ENCODE peak calls at places on chromosomes 11 and 22, in nine cellular contexts. V is CD4-positive, alpha-beta T cell; B is right lobe of liver; U is Caco-2; K is psoas muscle; H is neural crest cell; A is A549; L is GM20000; P is progenitor cell of endocrine pancreas. D is an unnamed sample.

GRCh38 chr11:70541176-70541575 is 142.8 kb downstream of the CTTN start:
- DNase-seq in V (no peak), B (no peak), U (no peak), K (no peak), H (no peak), A (no peak), L (no peak), P (no peak), D (no peak)

GRCh38 chr11:121497176-121497995 is 44.6 kb upstream of the SORL1-AS1 start:
- DNase-seq in V (no peak), B (no peak), U (no peak), K (no peak), H (no peak), A (no peak), L (no peak), P (no peak), D (no peak)

GRCh38 chr11:1964955-1965354 is 17.8 kb downstream of the MRPL23 start:
- DNase-seq in V (no peak), B (no peak), U (no peak), K (peak), H (no peak), A (no peak), L (no peak), P (no peak), D (no peak)

GRCh38 chr11:76269661-76270322 is 63.5 kb upstream of the WNT11 start:
- DNase-seq in V (no peak), B (no peak), U (no peak), K (peak), H (no peak), A (no peak), L (no peak), P (no peak), D (no peak)

GRCh38 chr11:48272551-48273080 is 9.0 kb downstream of the OR4X1 start:
- DNase-seq in V (no peak), B (no peak), U (no peak), K (no peak), H (no peak), A (no peak), L (no peak), P (no peak), D (no peak)

GRCh38 chr22:28023036-28023435 is 104.0 kb upstream of the PITPNB start:
- DNase-seq in V (no peak), B (no peak), U (no peak), K (no peak), H (no peak), A (no peak), L (no peak), P (no peak), D (no peak)

GRCh38 chr11:109112748-109113378 is 309.1 kb upstream of the C11orf87 start:
- DNase-seq in V (no peak), B (no peak), U (no peak), K (no peak), H (no peak), A (no peak), L (no peak), P (no peak), D (no peak)

GRCh38 chr11:94885133-94885532 is 88.2 kb downstream of the CWC15 start:
- DNase-seq in V (no peak), B (no peak), U (no peak), K (no peak), H (no peak), A (no peak), L (no peak), P (no peak), D (no peak)

GRCh38 chr22:47197735-47198500 is 435.5 kb downstream of the TBC1D22A start:
- DNase-seq in V (no peak), B (no peak), U (no peak), K (peak), H (no peak), A (no peak), L (no peak), P (no peak), D (no peak)

DNA sequence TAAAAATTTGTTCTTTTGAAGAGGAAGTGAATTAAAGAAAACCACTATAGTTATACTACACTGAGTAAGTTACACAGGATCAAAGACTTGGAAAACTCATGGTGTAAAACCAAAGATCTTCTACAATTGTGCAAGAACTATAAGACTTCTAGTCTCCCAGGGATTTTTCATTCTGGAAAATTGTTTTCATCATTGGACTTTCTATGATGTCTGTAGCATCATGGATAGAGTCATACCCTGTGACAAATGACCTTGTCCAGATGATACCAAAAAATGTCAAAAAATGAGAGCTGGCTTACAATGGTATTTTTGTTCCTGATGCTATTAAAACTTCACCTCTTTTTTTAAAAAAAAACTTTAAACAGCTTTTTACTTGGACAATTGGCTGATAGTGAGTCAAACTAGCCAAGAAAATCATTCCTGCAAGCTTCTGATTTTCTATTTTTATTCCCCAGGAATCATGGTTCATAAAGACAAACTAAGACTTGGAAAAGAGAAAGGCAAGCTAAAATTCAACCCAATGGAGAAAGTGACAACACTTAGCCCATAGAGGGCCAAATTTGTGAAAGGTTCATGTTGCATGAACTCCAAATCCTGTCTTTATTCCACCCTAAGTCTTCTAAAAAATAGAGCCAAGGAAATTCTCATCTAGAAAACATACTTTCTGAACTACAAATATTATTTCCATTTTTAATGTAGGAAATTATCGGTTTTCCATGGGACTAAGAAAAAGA is 30.7 kb downstream of the ME3 start:
- DNase-seq in V (no peak), B (no peak), U (no peak), K (no peak), H (no peak), A (no peak), L (no peak), P (no peak), D (no peak)
- TF ChIP-seq CTCF in V (no peak), B (no peak), U (no peak), K (no peak), H (no peak), A (no peak), L (no peak), P (no peak), D (no peak)

GRCh38 chr11:117098269-117099231 is at the start of gene SIK3:
- DNase-seq in V (peak), B (peak), U (peak), K (peak), H (peak), A (peak), L (peak), P (peak), D (peak)
- TF ChIP-seq CTCF in V (peak), B (peak), U (peak), K (peak), H (peak), A (no peak), L (peak), P (peak), D (no peak)

GRCh38 chr22:23892130-23892529 is 2.1 kb upstream of the MIF start:
- DNase-seq in V (no peak), B (no peak), U (no peak), K (no peak), H (no peak), A (no peak), L (no peak), P (no peak), D (no peak)

GRCh38 chr22:23892626-23893445 is 1.3 kb upstream of the MIF start:
- DNase-seq in V (no peak), B (peak), U (no peak), K (no peak), H (no peak), A (no peak), L (no peak), P (no peak), D (no peak)

GRCh38 chr22:23889620-23890019 is 4.6 kb upstream of the MIF start:
- DNase-seq in V (no peak), B (no peak), U (no peak), K (no peak), H (no peak), A (no peak), L (no peak), P (no peak), D (no peak)

GRCh38 chr22:23891726-23892125 is 2.5 kb upstream of the MIF start:
- DNase-seq in V (no peak), B (no peak), U (no peak), K (no peak), H (no peak), A (no peak), L (no peak), P (no peak), D (no peak)

DNA sequence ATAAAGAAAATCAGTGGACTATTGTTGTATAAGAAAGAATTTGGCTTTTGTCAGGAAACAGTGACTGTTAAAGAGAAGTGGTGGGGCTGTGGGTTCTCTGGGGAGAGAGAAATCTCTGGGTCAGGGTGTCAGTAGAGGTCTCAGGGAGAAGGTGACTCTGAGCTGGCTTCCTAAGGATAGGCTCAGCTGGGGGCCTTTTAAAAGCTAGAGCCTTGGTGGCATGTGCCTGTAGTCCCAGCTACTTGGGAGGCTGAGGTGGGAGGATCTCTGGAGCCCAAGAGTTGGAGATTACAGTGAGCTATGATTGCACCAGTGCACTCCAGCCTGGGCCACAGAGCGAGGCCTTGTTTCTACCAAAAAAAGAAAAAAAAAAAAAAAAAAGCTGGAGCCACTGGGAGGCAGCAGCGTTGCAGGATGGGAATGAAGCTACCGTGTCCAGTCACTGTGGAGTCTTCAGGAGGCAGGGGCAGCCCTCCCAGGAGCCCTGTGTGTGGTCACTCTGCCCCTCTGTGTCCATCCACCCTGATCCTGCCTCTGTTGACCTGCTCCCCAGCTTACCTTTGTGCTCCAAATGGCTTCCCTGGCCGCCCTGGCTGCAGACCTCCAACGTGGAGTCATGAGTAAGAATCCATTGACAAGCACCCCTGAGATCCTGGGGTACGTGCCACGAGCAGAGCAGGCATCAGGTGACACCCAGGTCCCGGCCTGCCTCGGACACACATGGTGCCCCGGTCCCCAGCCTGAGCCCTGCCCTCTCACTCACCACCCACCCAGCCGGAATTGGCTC is 5.4 kb upstream of the MIF start:
- DNase-seq in V (no peak), B (no peak), U (peak), K (no peak), H (no peak), A (peak), L (no peak), P (no peak), D (no peak)
- TF ChIP-seq CTCF in V (no peak), B (no peak), U (peak), K (no peak), H (no peak), A (no peak), L (no peak), P (no peak), D (no peak)

DNA sequence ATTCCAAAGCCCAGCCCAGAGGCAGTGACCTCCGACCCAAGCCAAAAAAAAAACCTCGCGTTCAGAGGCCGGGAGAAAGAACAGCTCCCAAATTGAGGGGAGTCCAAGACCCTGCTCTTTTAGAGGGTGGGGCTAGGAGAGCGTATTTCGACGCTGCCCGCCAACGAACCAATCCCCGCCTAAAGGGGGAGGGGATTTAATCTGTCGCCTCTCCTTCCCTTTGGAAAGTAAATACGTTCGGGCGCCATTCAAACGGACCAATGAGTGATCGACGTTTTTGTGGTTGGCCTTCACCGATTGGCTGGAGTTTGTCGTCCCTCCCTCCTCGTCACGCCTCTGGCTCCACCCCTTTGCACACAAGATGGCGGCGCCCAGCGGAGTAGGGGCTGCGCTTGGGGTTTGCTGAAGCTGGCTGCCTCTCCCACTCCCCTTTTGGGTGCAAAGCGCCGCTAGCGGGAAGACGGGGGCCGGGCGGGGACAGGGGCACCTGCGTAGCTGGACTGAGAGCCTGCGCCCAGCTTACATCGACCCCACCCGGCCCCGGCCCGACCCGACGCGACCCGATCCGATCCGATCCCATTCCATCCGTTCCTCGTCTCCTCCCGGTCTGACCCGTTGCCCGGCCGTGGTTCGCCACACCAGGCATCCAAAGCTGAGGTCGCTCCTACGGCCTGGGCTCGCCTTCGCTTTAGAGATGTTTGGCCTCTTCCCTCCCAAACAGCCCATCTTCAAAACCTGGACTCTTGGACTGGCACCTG is at the start of gene RNF26:
- DNase-seq in V (peak), B (peak), U (peak), K (peak), H (peak), A (peak), L (peak), P (peak), D (peak)
- TF ChIP-seq CTCF in V (no peak), B (no peak), U (no peak), K (no peak), H (no peak), A (no peak), L (no peak), P (no peak), D (no peak)